ENCODE peak calls at places on chromosomes 6 and 20, in five cellular contexts. A is amniotic stem cell, G is Kasumi-1, O is GDM1, U is C1 segment of cervical spinal cord. E is an unnamed sample.

GRCh38 chr6:31740397-31741223 is 805 bp downstream of the MSH5 start:
- DNase-seq in A (no peak), G (peak; percentile 56), O (peak; percentile 52), U (no peak), E (no peak)

GRCh38 chr20:12207875-12208274 is 290.2 kb downstream of the BTBD3 start:
- DNase-seq in A (no peak), G (peak; percentile 48), O (peak; percentile 11), U (no peak), E (no peak)

GRCh38 chr6:110656492-110656891 is 158.8 kb downstream of the CDK19 start:
- DNase-seq in A (no peak), G (no peak), O (no peak), U (no peak), E (no peak)

GRCh38 chr6:45886776-45887175 is 128.9 kb downstream of the CLIC5 start:
- DNase-seq in A (no peak), G (no peak), O (no peak), U (no peak), E (no peak)

GRCh38 chr20:4973330-4974097 is 27.8 kb downstream of the SLC23A2 start:
- DNase-seq in A (no peak), G (no peak), O (peak; percentile 24), U (no peak), E (no peak)

GRCh38 chr6:33632603-33633039 is 11.5 kb downstream of the ITPR3 start:
- DNase-seq in A (no peak), G (peak; percentile 23), O (peak; percentile 20), U (no peak), E (peak; percentile 13)

GRCh38 chr6:155171747-155172191 is 92.0 kb upstream of the CLDN20 start:
- DNase-seq in A (no peak), G (no peak), O (no peak), U (no peak), E (no peak)

GRCh38 chr20:17468073-17468840 is 62.9 kb downstream of the BFSP1 start:
- DNase-seq in A (no peak), G (no peak), O (no peak), U (no peak), E (no peak)

GRCh38 chr20:35833271-35833670 is 61.5 kb downstream of the PHF20 start:
- DNase-seq in A (no peak), G (no peak), O (no peak), U (no peak), E (no peak)

GRCh38 chr20:24303393-24303792 is 166.0 kb upstream of the SYNDIG1 start:
- DNase-seq in A (no peak), G (peak; percentile 15), O (peak; percentile 2), U (no peak), E (peak; percentile 53)

GRCh38 chr6:56581561-56581960 is 61.1 kb downstream of the DST start:
- DNase-seq in A (no peak), G (no peak), O (no peak), U (no peak), E (no peak)

GRCh38 chr20:17641993-17642392 is 40.0 kb downstream of the RRBP1 start:
- DNase-seq in A (no peak), G (no peak), O (no peak), U (no peak), E (no peak)

GRCh38 chr20:61186771-61187170 is 65.3 kb upstream of the CDH4 start:
- DNase-seq in A (no peak), G (peak; percentile 43), O (no peak), U (no peak), E (no peak)

GRCh38 chr6:122647765-122648164 is 37.6 kb downstream of the PKIB start:
- DNase-seq in A (no peak), G (no peak), O (no peak), U (no peak), E (no peak)

GRCh38 chr20:6976096-6976495 is 208.6 kb downstream of the BMP2 start:
- DNase-seq in A (no peak), G (no peak), O (no peak), U (no peak), E (no peak)

GRCh38 chr20:31523361-31524283 is 9.4 kb downstream of the HM13 start:
- DNase-seq in A (no peak), G (peak; percentile 98), O (peak; percentile 95), U (no peak), E (peak; percentile 10)

GRCh38 chr20:55615818-55616217 is 389.5 kb downstream of the CBLN4 start:
- DNase-seq in A (no peak), G (no peak), O (no peak), U (no peak), E (no peak)

GRCh38 chr6:21444861-21445260 is 148.7 kb upstream of the SOX4 start:
- DNase-seq in A (no peak), G (no peak), O (no peak), U (no peak), E (no peak)

GRCh38 chr20:32585011-32585518 is at the start of gene NOL4L:
- DNase-seq in A (no peak), G (no peak), O (peak; percentile 34), U (no peak), E (peak; percentile 33)

GRCh38 chr20:52103911-52104545 is 87.6 kb downstream of the ZFP64 start:
- DNase-seq in A (no peak), G (peak; percentile 82), O (peak; percentile 90), U (no peak), E (no peak)

GRCh38 chr20:12414446-12415274 is 497.0 kb downstream of the BTBD3 start:
- DNase-seq in A (no peak), G (no peak), O (no peak), U (no peak), E (no peak)

GRCh38 chr6:33763483-33763882 is 16.8 kb upstream of the IP6K3 start:
- DNase-seq in A (no peak), G (no peak), O (no peak), U (no peak), E (no peak)

GRCh38 chr6:148620579-148621298 is 126.1 kb upstream of the UST start:
- DNase-seq in A (no peak), G (no peak), O (no peak), U (no peak), E (no peak)

GRCh38 chr20:58702859-58703648 is 10.5 kb downstream of the NPEPL1 start:
- DNase-seq in A (no peak), G (no peak), O (no peak), U (no peak), E (no peak)

GRCh38 chr6:112956696-112957525 is 609.8 kb downstream of the RFPL4B start:
- DNase-seq in A (peak; percentile 67), G (peak; percentile 30), O (no peak), U (no peak), E (no peak)

GRCh38 chr20:1900321-1900791 is 5.1 kb downstream of the SIRPA start:
- DNase-seq in A (peak; percentile 33), G (peak; percentile 82), O (peak; percentile 14), U (no peak), E (peak; percentile 47)

GRCh38 chr6:43708857-43709653 is 21.5 kb upstream of the MRPS18A start:
- DNase-seq in A (no peak), G (no peak), O (no peak), U (no peak), E (no peak)

GRCh38 chr6:8888468-8888867 is 453.1 kb upstream of the SLC35B3 start:
- DNase-seq in A (peak; percentile 21), G (peak; percentile 50), O (no peak), U (no peak), E (no peak)

GRCh38 chr20:20603339-20603990 is 109.0 kb downstream of the RALGAPA2 start:
- DNase-seq in A (no peak), G (no peak), O (no peak), U (no peak), E (no peak)

GRCh38 chr6:51514396-51515051 is 572.9 kb downstream of the PKHD1 start:
- DNase-seq in A (no peak), G (no peak), O (no peak), U (no peak), E (no peak)

GRCh38 chr20:9884666-9885065 is 45.8 kb upstream of the PAK5 start:
- DNase-seq in A (no peak), G (no peak), O (no peak), U (no peak), E (no peak)

GRCh38 chr6:39137235-39137634 is 22.2 kb upstream of the SAYSD1 start:
- DNase-seq in A (no peak), G (peak; percentile 24), O (peak; percentile 2), U (no peak), E (no peak)

GRCh38 chr6:14922306-14922705 is 323.6 kb upstream of the JARID2 start:
- DNase-seq in A (no peak), G (peak; percentile 70), O (no peak), U (no peak), E (peak; percentile 26)

GRCh38 chr6:72218125-72218524 is 331.8 kb downstream of the RIMS1 start:
- DNase-seq in A (no peak), G (peak; percentile 74), O (no peak), U (no peak), E (no peak)

E was measured in nucleus accumbens.